ENCODE peak calls at places on chromosomes 12 and 14, in seven cellular contexts. A is CD8-positive, alpha-beta T cell; Y is RPMI8226; H is caudate nucleus; V is NCI-H2081; F is iPS-NIHi11; N is T-helper 17 cell. C is an unnamed sample.

GRCh38 chr12:24223926-24224325 is 274.5 kb upstream of the SOX5 start:
- DNase-seq in N (no peak), H (no peak), F (no peak), A (no peak), Y (no peak), V (no peak), C (no peak)

GRCh38 chr14:31024577-31025334 is 693 bp upstream of the AP4S1 start:
- DNase-seq in V (no peak), N (no peak), Y (peak; percentile 9), A (no peak), H (no peak), F (no peak), C (no peak)

GRCh38 chr12:59403259-59403932 is 192.4 kb upstream of the SLC16A7 start:
- DNase-seq in F (peak; percentile 70), A (peak; percentile 8), V (peak; percentile 44), N (no peak), H (peak; percentile 3), Y (peak; percentile 51), C (no peak)

GRCh38 chr14:85250369-85250768 is 279.6 kb upstream of the FLRT2 start:
- DNase-seq in Y (no peak), N (no peak), H (no peak), A (no peak), V (peak; percentile 72), F (peak; percentile 63), C (no peak)

GRCh38 chr14:103164786-103165185 is 41.5 kb downstream of the TNFAIP2 start:
- DNase-seq in V (no peak), H (no peak), A (no peak), Y (no peak), N (no peak), F (no peak), C (no peak)

GRCh38 chr12:62075860-62076259 is 184.3 kb upstream of the USP15 start:
- DNase-seq in N (no peak), A (no peak), Y (no peak), F (no peak), H (no peak), V (no peak), C (no peak)

GRCh38 chr12:80777587-80777986 is 60.9 kb downstream of the MYF5 start:
- DNase-seq in Y (no peak), A (no peak), N (no peak), F (no peak), H (no peak), V (no peak), C (no peak)

GRCh38 chr14:22311625-22312024 is 277.4 kb downstream of the DAD1 start:
- DNase-seq in N (no peak), A (no peak), V (no peak), H (no peak), F (no peak), Y (no peak), C (no peak)

GRCh38 chr12:109579639-109580038 is 6.0 kb downstream of the MVK start:
- DNase-seq in F (no peak), V (no peak), A (no peak), H (no peak), Y (no peak), N (no peak), C (no peak)

GRCh38 chr14:99324291-99324690 is 52.3 kb upstream of the BCL11B start:
- DNase-seq in F (peak; percentile 10), V (no peak), A (no peak), H (no peak), N (no peak), Y (no peak), C (no peak)